ENCODE peak calls at places on chromosomes 1 and 21, in six cellular contexts. H is activated naive CD8-positive, alpha-beta T cell treated with anti-CD3 and anti-CD28 coated beads, Interleukin-2, amount 50 U/mL, for 24 hours; G is activated naive CD4-positive, alpha-beta T cell treated with Interleukin-2 at 50 U/mL for 16 hours; E is colonic mucosa; Q is hippocampal formation; I is CD8-positive, alpha-beta T cell. Y is an unnamed sample.

GRCh38 chr1:225887030-225887314 is 2.0 kb downstream of the LEFTY1 start:
- DNase-seq in H (no peak), G (no peak), E (no peak), Q (no peak), I (no peak), Y (no peak)

GRCh38 chr21:43916691-43917514 is 51.9 kb downstream of the AGPAT3 start:
- DNase-seq in H (peak), G (peak), E (no peak), Q (no peak), I (peak), Y (no peak)

GRCh38 chr1:63779338-63779819 is 5.6 kb downstream of the ROR1 start:
- DNase-seq in H (no peak), G (no peak), E (no peak), Q (no peak), I (no peak), Y (no peak)

GRCh38 chr1:237386362-237387143 is 344.6 kb downstream of the RYR2 start:
- DNase-seq in H (no peak), G (no peak), E (no peak), Q (no peak), I (no peak), Y (no peak)

GRCh38 chr21:42695324-42696025 is 42.1 kb downstream of the PDE9A start:
- DNase-seq in H (no peak), G (no peak), E (no peak), Q (no peak), I (no peak), Y (no peak)

GRCh38 chr1:160261526-160261877 is 847 bp downstream of the DCAF8 start:
- DNase-seq in H (peak), G (peak), E (peak), Q (peak), I (peak), Y (no peak)

GRCh38 chr1:185716095-185716494 is 18.1 kb upstream of the HMCN1 start:
- DNase-seq in H (no peak), G (no peak), E (no peak), Q (no peak), I (no peak), Y (no peak)

GRCh38 chr1:22861764-22862440 is 110.8 kb downstream of the LACTBL1 start:
- DNase-seq in H (peak), G (no peak), E (peak), Q (no peak), I (no peak), Y (no peak)

GRCh38 chr1:215425135-215425534 is 142.0 kb upstream of the KCTD3 start:
- DNase-seq in H (no peak), G (no peak), E (no peak), Q (no peak), I (no peak), Y (no peak)

GRCh38 chr1:13228343-13228781 is 2.4 kb upstream of the PRAMEF18 start:
- DNase-seq in H (peak), G (peak), E (peak), Q (no peak), I (peak), Y (no peak)

Y was measured in caudate nucleus.